ENCODE peak calls at places on chromosomes 1 and 21, in eight cellular contexts. Z, K, X, Q, V, L, O and N are unnamed samples.

GRCh38 chr1:115545791-115546733 is 95.7 kb upstream of the VANGL1 start:
- DNase-seq in Z (peak), K (no peak), X (no peak), Q (no peak), V (peak), L (no peak), O (peak), N (peak)

GRCh38 chr21:27519357-27519756 is 552.5 kb upstream of the ADAMTS5 start:
- DNase-seq in Z (peak), K (no peak), X (no peak), Q (no peak), V (no peak), L (no peak), O (no peak), N (no peak)

GRCh38 chr1:9061252-9061948 is 8.0 kb downstream of the SLC2A5 start:
- DNase-seq in Z (no peak), K (no peak), X (no peak), Q (no peak), V (no peak), L (no peak), O (no peak), N (no peak)

GRCh38 chr1:16175610-16176553 is 20.0 kb upstream of the EPHA2 start:
- DNase-seq in Z (peak), K (no peak), X (peak), Q (no peak), V (peak), L (peak), O (no peak), N (no peak)

GRCh38 chr1:198564716-198565115 is 24.2 kb upstream of the ATP6V1G3 start:
- DNase-seq in Z (no peak), K (no peak), X (no peak), Q (no peak), V (no peak), L (no peak), O (no peak), N (no peak)

GRCh38 chr1:43582162-43582566 is 51.5 kb downstream of the PTPRF start:
- DNase-seq in Z (peak), K (no peak), X (no peak), Q (no peak), V (no peak), L (no peak), O (no peak), N (no peak)

GRCh38 chr1:159005161-159005560 is 4.5 kb upstream of the IFI16 start:
- DNase-seq in Z (peak), K (no peak), X (no peak), Q (no peak), V (no peak), L (no peak), O (no peak), N (no peak)

GRCh38 chr1:16088996-16089395 is 15.5 kb upstream of the FAM131C start:
- DNase-seq in Z (no peak), K (no peak), X (no peak), Q (no peak), V (no peak), L (no peak), O (no peak), N (no peak)

GRCh38 chr1:24493785-24494184 is 8.9 kb upstream of the RCAN3 start:
- DNase-seq in Z (no peak), K (no peak), X (no peak), Q (no peak), V (no peak), L (no peak), O (no peak), N (no peak)

GRCh38 chr1:4612991-4613390 is 41.4 kb upstream of the AJAP1 start:
- DNase-seq in Z (no peak), K (no peak), X (no peak), Q (no peak), V (no peak), L (no peak), O (no peak), N (no peak)

GRCh38 chr1:28926629-28927441 is 12.5 kb downstream of the EPB41 start:
- DNase-seq in Z (no peak), K (no peak), X (no peak), Q (no peak), V (no peak), L (no peak), O (no peak), N (no peak)

GRCh38 chr1:86926886-86927285 is 12.5 kb downstream of the HS2ST1 start:
- DNase-seq in Z (no peak), K (no peak), X (no peak), Q (no peak), V (no peak), L (no peak), O (no peak), N (no peak)